ENCODE peak calls at places on chromosomes 7 and 10, in five cellular contexts. C, J, L, S and D are unnamed samples.
A peak's percentile ranks its signal among the peaks of the same experiment; 100 is the strongest.

GRCh38 chr7:127995157-127995865 is 35.9 kb downstream of the LRRC4 start:
- DNase-seq in C (no peak), S (peak; percentile 50), L (no peak), J (no peak), D (no peak)

GRCh38 chr10:78571286-78571685 is 497.5 kb upstream of the ZMIZ1 start:
- DNase-seq in J (no peak), C (no peak), L (no peak), S (no peak), D (no peak)

GRCh38 chr7:45457591-45457990 is 116.6 kb upstream of the ADCY1 start:
- DNase-seq in L (no peak), J (no peak), S (no peak), C (no peak), D (no peak)

GRCh38 chr10:79994556-79994955 is 45.7 kb upstream of the SFTPD start:
- DNase-seq in S (no peak), J (peak; percentile 72), C (no peak), L (no peak), D (no peak)

GRCh38 chr10:22410846-22411245 is 65.5 kb downstream of the SPAG6 start:
- DNase-seq in L (no peak), J (no peak), C (no peak), S (no peak), D (no peak)

GRCh38 chr7:36192050-36192824 is 39.2 kb downstream of the EEPD1 start:
- DNase-seq in C (no peak), S (peak; percentile 87), J (peak; percentile 42), L (no peak), D (no peak)

GRCh38 chr10:131041361-131041916 is 270.1 kb downstream of the TCERG1L start:
- DNase-seq in C (no peak), J (no peak), S (no peak), L (no peak), D (no peak)

GRCh38 chr10:129467346-129468119 is 492 bp downstream of the MGMT start:
- DNase-seq in C (no peak), S (peak; percentile 18), J (no peak), L (no peak), D (no peak)

GRCh38 chr10:127910464-127910770 is 3.5 kb downstream of the PTPRE start:
- DNase-seq in L (no peak), C (no peak), J (no peak), S (peak; percentile 45), D (no peak)

GRCh38 chr10:72122221-72122620 is 33.9 kb upstream of the SPOCK2 start:
- DNase-seq in L (no peak), C (no peak), J (no peak), S (no peak), D (no peak)

GRCh38 chr10:78579995-78580394 is 488.8 kb upstream of the ZMIZ1 start:
- DNase-seq in S (no peak), C (peak; percentile 24), J (no peak), L (no peak), D (no peak)

GRCh38 chr10:118692911-118693310 is 61.9 kb downstream of the CACUL1 start:
- DNase-seq in S (peak; percentile 79), C (no peak), J (peak; percentile 29), L (no peak), D (no peak)

GRCh38 chr7:116736927-116737715 is 65.1 kb downstream of the MET start:
- DNase-seq in C (no peak), L (no peak), J (no peak), S (peak; percentile 58), D (no peak)

GRCh38 chr10:59064759-59065498 is 111.5 kb upstream of the PHYHIPL start:
- DNase-seq in J (no peak), C (no peak), L (no peak), S (no peak), D (no peak)

GRCh38 chr10:111109506-111110242 is 32.8 kb downstream of the ADRA2A start:
- DNase-seq in J (no peak), C (no peak), S (peak; percentile 6), L (no peak), D (no peak)

GRCh38 chr10:83612050-83612449 is 527.3 kb upstream of the GHITM start:
- DNase-seq in J (peak; percentile 29), S (peak; percentile 85), C (no peak), L (no peak), D (no peak)

GRCh38 chr7:155839461-155839860 is 27.2 kb upstream of the SHH start:
- DNase-seq in J (no peak), L (no peak), C (no peak), S (no peak), D (no peak)

GRCh38 chr7:91267558-91267955 is 3.3 kb downstream of the FZD1 start:
- DNase-seq in S (peak; percentile 17), J (no peak), C (no peak), L (no peak), D (no peak)

GRCh38 chr7:1897861-1898627 is 228.0 kb downstream of the ELFN1 start:
- DNase-seq in L (no peak), C (no peak), S (no peak), J (no peak), D (no peak)

GRCh38 chr7:46685051-46685450 is 764.0 kb upstream of the IGFBP3 start:
- DNase-seq in S (no peak), C (no peak), L (no peak), J (no peak), D (no peak)

GRCh38 chr7:29877196-29877595 is 70.9 kb downstream of the WIPF3 start:
- DNase-seq in S (no peak), J (peak; percentile 73), L (no peak), C (no peak), D (no peak)

GRCh38 chr7:6260291-6261183 is 11.9 kb downstream of the CYTH3 start:
- DNase-seq in L (no peak), C (no peak), S (no peak), J (no peak), D (no peak)
- H3K4me2 ChIP-seq in L (no peak overlapping the region), C (no peak overlapping the region), S (no peak overlapping the region), J (no peak overlapping the region), D (no peak overlapping the region)

GRCh38 chr10:49579621-49580020 is 30.5 kb upstream of the SLC18A3 start:
- DNase-seq in J (no peak), L (no peak), C (no peak), S (peak; percentile 2), D (no peak)

GRCh38 chr10:49577182-49577925 is 32.8 kb upstream of the SLC18A3 start:
- DNase-seq in L (no peak), S (no peak), J (no peak), C (no peak), D (no peak)

GRCh38 chr10:49572594-49573114 is 33.7 kb upstream of the ERCC6 start:
- DNase-seq in C (no peak), S (no peak), L (no peak), J (no peak), D (no peak)

GRCh38 chr10:49575489-49576072 is 34.5 kb upstream of the SLC18A3 start:
- DNase-seq in C (no peak), L (no peak), J (no peak), S (no peak), D (no peak)

DNA sequence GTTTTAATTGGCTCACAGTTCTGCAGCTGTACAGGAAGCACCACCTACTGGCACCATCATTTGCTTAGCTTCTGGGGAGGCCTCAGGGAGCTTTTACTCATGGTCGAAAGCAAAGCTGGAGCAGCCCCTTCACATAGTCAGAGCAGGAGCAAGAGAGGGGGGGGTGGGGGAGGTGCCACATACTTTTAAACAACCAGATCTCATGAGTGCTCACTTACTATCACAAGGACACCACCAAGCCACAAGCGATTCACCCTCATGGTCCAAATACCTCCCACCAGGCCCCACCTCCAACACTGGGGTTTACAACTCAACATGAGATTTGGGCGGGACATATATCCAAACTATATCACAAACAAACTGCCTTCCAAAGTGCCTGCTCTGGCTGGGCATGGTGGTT is 31.7 kb upstream of the SLC18A3 start:
- DNase-seq in S (no peak), L (no peak), C (no peak), J (no peak), D (no peak)
- H2BK12ac ChIP-seq in S (no peak overlapping the region), L (no peak overlapping the region), C (no peak overlapping the region), J (no peak overlapping the region), D (no peak overlapping the region)

DNA sequence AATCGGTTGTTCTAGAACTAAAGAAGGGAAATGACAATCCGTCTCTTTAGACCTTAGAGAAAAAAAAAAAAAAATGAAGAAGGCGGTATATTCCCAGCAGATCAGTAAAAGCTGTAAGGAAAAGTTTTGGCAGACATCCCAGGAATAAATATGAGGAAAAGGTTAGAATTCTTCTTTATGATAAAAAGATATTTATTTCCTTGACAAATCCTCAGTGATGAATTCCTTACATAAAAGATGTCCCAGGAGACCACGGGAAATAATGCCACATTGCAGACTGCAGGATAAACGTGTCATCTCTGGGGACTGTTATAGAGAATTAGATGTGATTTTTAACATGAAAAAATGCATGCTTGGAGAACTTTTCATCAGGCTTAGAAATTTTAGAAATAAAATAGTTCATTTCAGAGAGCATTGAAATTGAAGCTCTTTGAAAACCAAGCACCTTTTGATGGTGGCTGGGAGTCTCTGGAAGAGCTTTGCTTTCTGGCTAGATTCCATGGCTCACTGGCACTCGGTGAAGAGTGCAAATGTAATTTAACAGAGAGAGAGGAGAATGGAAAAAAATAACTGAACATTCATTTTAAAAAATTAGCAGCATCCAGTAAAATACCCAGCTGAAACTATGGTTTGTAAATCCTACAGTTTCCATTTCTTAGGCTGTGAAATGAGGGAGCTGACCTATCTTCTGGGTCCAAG is 98.2 kb downstream of the PRPF18 start:
- DNase-seq in J (no peak), S (no peak), C (no peak), L (no peak), D (no peak)
- H4K8ac ChIP-seq in J (no peak overlapping the region), S (no peak overlapping the region), C (no peak overlapping the region), L (no peak overlapping the region), D (no peak overlapping the region)

GRCh38 chr7:151070573-151070960 is 10.0 kb downstream of the FASTK start:
- DNase-seq in J (no peak), C (no peak), S (no peak), L (no peak), D (no peak)

GRCh38 chr7:151066273-151066974 is 7.0 kb downstream of the SLC4A2 start:
- DNase-seq in L (no peak), C (no peak), J (no peak), S (no peak), D (no peak)

GRCh38 chr7:151069841-151070572 is 10.6 kb downstream of the FASTK start:
- DNase-seq in C (no peak), S (no peak), J (no peak), L (no peak), D (no peak)

GRCh38 chr7:151065516-151065915 is 6.1 kb downstream of the SLC4A2 start:
- DNase-seq in L (no peak), J (no peak), S (no peak), C (no peak), D (no peak)

DNA sequence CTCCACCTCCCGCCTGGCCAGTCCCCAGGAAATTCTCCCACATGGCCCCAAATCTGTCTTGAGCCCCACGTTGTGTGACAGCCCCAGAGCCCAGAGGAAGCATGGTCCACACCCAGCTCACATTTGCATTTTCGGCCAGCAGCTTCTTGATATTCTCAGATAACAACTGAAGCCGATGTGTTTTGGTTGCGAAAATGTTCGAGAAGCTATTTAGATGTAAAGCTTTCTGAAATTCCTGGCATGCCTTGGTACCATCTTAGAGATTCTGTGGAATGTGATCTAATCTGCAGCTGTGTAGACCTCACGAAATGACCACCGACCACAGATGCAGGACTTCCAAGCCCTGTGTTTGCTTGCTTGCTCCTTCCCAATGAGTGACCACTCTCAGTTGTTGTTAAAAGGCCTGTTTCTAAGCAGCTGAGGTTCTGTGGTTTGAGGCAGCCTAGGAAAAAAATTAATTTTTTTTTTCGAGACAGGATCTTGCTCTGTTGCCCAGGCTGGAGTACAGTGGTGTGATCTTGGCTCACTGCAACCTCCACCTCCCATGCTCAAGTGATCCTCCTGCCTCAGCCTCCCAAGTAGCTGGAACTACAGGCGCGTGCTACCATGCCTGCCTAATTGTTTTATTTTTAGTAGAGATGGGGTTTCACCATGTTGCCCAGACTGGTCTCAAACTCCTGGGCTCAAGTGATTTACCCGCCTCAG is 8.8 kb downstream of the SLC4A2 start:
- DNase-seq in J (peak; percentile 75), C (no peak), S (peak; percentile 82), L (no peak), D (no peak)
- H3K4me2 ChIP-seq in J (peak overlapping the region; percentile 38), C (no peak overlapping the region), S (peak overlapping the region; percentile 34), L (peak overlapping the region; percentile 19), D (no peak overlapping the region)